ENCODE peak calls at places on chromosomes 2 and 18, in seven cellular contexts. M is right atrium auricular region; C is uterus; P is M059J; V is GM12865; T is activated T-helper 1 cell treated with anti-CD3 and anti-CD28 coated beads, Interleukin-12 subunit alpha, Interleukin-12 subunit beta, Interleukin-2, Interleukin-4 antibody, amounts not matched to agents 30 ng/mL and 10 ng/mL and 1 ng/mL, durations not matched to agents 14 hours and 24 hours and 36 hours; N is stomach. L is an unnamed sample.
A peak's percentile ranks its signal among the peaks of the same experiment; 100 is the strongest.

GRCh38 chr2:99488587-99488998 is 1.2 kb downstream of the REV1 start:
- DNase-seq in M (no peak), C (no peak), P (peak; percentile 34), V (peak; percentile 50), T (no peak), N (no peak), L (no peak)

GRCh38 chr2:46749042-46749461 is 166.6 kb downstream of the MCFD2 start:
- DNase-seq in M (no peak), C (no peak), P (peak; percentile 88), V (peak; percentile 3), T (no peak), N (no peak), L (no peak)

GRCh38 chr18:78595453-78595852 is 384.2 kb upstream of the SALL3 start:
- DNase-seq in M (no peak), C (no peak), P (no peak), V (no peak), T (no peak), N (no peak), L (no peak)

GRCh38 chr2:205954707-205955106 is 131.3 kb downstream of the INO80D start:
- DNase-seq in M (no peak), C (no peak), P (no peak), V (no peak), T (no peak), N (no peak), L (no peak)

GRCh38 chr2:190607014-190607597 is 41.8 kb upstream of the NAB1 start:
- DNase-seq in M (no peak), C (no peak), P (peak; percentile 71), V (no peak), T (no peak), N (no peak), L (no peak)

GRCh38 chr2:69789129-69789528 is 40.3 kb upstream of the GMCL1 start:
- DNase-seq in M (peak; percentile 66), C (peak; percentile 34), P (peak; percentile 88), V (peak; percentile 83), T (no peak), N (no peak), L (no peak)

GRCh38 chr2:223921204-223921603 is 23.9 kb downstream of the WDFY1 start:
- DNase-seq in M (no peak), C (no peak), P (no peak), V (no peak), T (no peak), N (no peak), L (no peak)

GRCh38 chr2:132830321-132830720 is 160.3 kb upstream of the LYPD1 start:
- DNase-seq in M (no peak), C (no peak), P (no peak), V (no peak), T (no peak), N (no peak), L (no peak)

GRCh38 chr2:43943323-43943722 is 52.5 kb downstream of the LRPPRC start:
- DNase-seq in M (no peak), C (no peak), P (no peak), V (no peak), T (no peak), N (no peak), L (no peak)

GRCh38 chr2:42127425-42128424 is 41.4 kb upstream of the EML4 start:
- DNase-seq in M (no peak), C (no peak), P (no peak), V (peak; percentile 90), T (no peak), N (no peak), L (no peak)

GRCh38 chr2:235956281-235956970 is 211.8 kb downstream of the GBX2 start:
- DNase-seq in M (no peak), C (no peak), P (no peak), V (no peak), T (no peak), N (no peak), L (no peak)

GRCh38 chr2:177263451-177264208 is 897 bp downstream of the NFE2L2 start:
- DNase-seq in M (peak; percentile 99), C (peak; percentile 99), P (peak; percentile 95), V (peak; percentile 97), T (peak; percentile 92), N (peak; percentile 99), L (peak; percentile 92)

GRCh38 chr2:2566396-2567323 is 235.6 kb upstream of the MYT1L start:
- DNase-seq in M (no peak), C (no peak), P (no peak), V (no peak), T (no peak), N (no peak), L (no peak)

GRCh38 chr2:30425326-30425725 is 21.7 kb upstream of the LCLAT1 start:
- DNase-seq in M (peak; percentile 79), C (no peak), P (peak; percentile 37), V (no peak), T (no peak), N (no peak), L (no peak)

GRCh38 chr2:64876137-64876647 is 113.0 kb upstream of the SLC1A4 start:
- DNase-seq in M (peak; percentile 75), C (peak; percentile 58), P (peak; percentile 87), V (no peak), T (no peak), N (no peak), L (no peak)

GRCh38 chr2:15092691-15093090 is 460.2 kb downstream of the LRATD1 start:
- DNase-seq in M (no peak), C (no peak), P (no peak), V (no peak), T (no peak), N (no peak), L (no peak)

GRCh38 chr18:12776821-12777471 is 74.1 kb downstream of the PSMG2 start:
- DNase-seq in M (peak; percentile 46), C (no peak), P (no peak), V (no peak), T (no peak), N (no peak), L (no peak)

GRCh38 chr18:49875783-49876182 is 62.5 kb upstream of the ACAA2 start:
- DNase-seq in M (no peak), C (no peak), P (no peak), V (no peak), T (no peak), N (no peak), L (no peak)

GRCh38 chr18:62366992-62367391 is 41.9 kb downstream of the TNFRSF11A start:
- DNase-seq in M (no peak), C (no peak), P (no peak), V (no peak), T (no peak), N (no peak), L (no peak)

GRCh38 chr2:66581461-66582363 is 146.8 kb downstream of the MEIS1 start:
- DNase-seq in M (no peak), C (peak; percentile 75), P (peak; percentile 27), V (no peak), T (no peak), N (no peak), L (no peak)

GRCh38 chr18:35582899-35583558 is 1.5 kb downstream of the GALNT1 start:
- DNase-seq in M (no peak), C (no peak), P (peak; percentile 43), V (peak; percentile 26), T (no peak), N (no peak), L (no peak)

GRCh38 chr18:79511671-79512301 is 116.1 kb downstream of the NFATC1 start:
- DNase-seq in M (peak; percentile 50), C (peak; percentile 12), P (no peak), V (no peak), T (no peak), N (peak; percentile 43), L (no peak)

GRCh38 chr2:207086136-207086535 is 79.6 kb downstream of the KLF7 start:
- DNase-seq in M (no peak), C (no peak), P (no peak), V (no peak), T (no peak), N (no peak), L (no peak)

GRCh38 chr2:129857200-129857599 is 122.3 kb upstream of the RAB6C start:
- DNase-seq in M (no peak), C (no peak), P (no peak), V (no peak), T (no peak), N (no peak), L (no peak)

GRCh38 chr2:65800998-65801397 is 368.6 kb upstream of the SPRED2 start:
- DNase-seq in M (no peak), C (no peak), P (peak; percentile 16), V (peak; percentile 7), T (no peak), N (peak; percentile 59), L (no peak)

GRCh38 chr2:64914735-64915509 is 74.3 kb upstream of the SLC1A4 start:
- DNase-seq in M (no peak), C (peak; percentile 71), P (no peak), V (peak; percentile 96), T (no peak), N (no peak), L (peak; percentile 66)

GRCh38 chr2:48414980-48415764 is 114.8 kb upstream of the STON1 start:
- DNase-seq in M (no peak), C (no peak), P (peak; percentile 84), V (no peak), T (no peak), N (no peak), L (no peak)

GRCh38 chr18:39302481-39302880 is 1736.9 kb upstream of the CELF4 start:
- DNase-seq in M (no peak), C (no peak), P (no peak), V (no peak), T (no peak), N (no peak), L (no peak)

GRCh38 chr2:186827862-186828492 is 21.0 kb downstream of the ZSWIM2 start:
- DNase-seq in M (no peak), C (no peak), P (no peak), V (no peak), T (no peak), N (no peak), L (no peak)

GRCh38 chr2:108927936-108928659 is 60.9 kb downstream of the EDAR start:
- DNase-seq in M (no peak), C (no peak), P (peak; percentile 39), V (peak; percentile 41), T (no peak), N (peak; percentile 54), L (no peak)

GRCh38 chr2:33069894-33070651 is 123.3 kb downstream of the LTBP1 start:
- DNase-seq in M (peak; percentile 90), C (peak; percentile 35), P (peak; percentile 98), V (peak; percentile 46), T (peak; percentile 13), N (peak; percentile 49), L (no peak)

GRCh38 chr2:61585383-61585782 is 47.2 kb upstream of the XPO1 start:
- DNase-seq in M (no peak), C (no peak), P (no peak), V (peak; percentile 65), T (no peak), N (no peak), L (no peak)

GRCh38 chr2:234457421-234457820 is 39.5 kb downstream of the ARL4C start:
- DNase-seq in M (no peak), C (no peak), P (peak; percentile 67), V (no peak), T (no peak), N (no peak), L (no peak)

GRCh38 chr2:210007895-210008294 is 5.5 kb downstream of the RPE start:
- DNase-seq in M (no peak), C (no peak), P (no peak), V (no peak), T (no peak), N (no peak), L (no peak)

GRCh38 chr2:217183471-217183870 is 323.6 kb upstream of the TNP1 start:
- DNase-seq in M (no peak), C (no peak), P (no peak), V (no peak), T (no peak), N (no peak), L (no peak)

GRCh38 chr2:85468704-85469349 is 50.3 kb downstream of the SH2D6 start:
- DNase-seq in M (no peak), C (no peak), P (peak; percentile 59), V (no peak), T (no peak), N (peak; percentile 87), L (no peak)

GRCh38 chr2:156343096-156343939 is 10.8 kb upstream of the NR4A2 start:
- DNase-seq in M (no peak), C (no peak), P (no peak), V (no peak), T (no peak), N (no peak), L (no peak)

L was measured in stimulated activated naive B cell treated with anti-CD40 and anti-IgM and Interleukin-4, amounts not matched to agents 10 μg/mL and 1 μg/mL and 100 μg/mL, for 72 hours.